ENCODE peak calls at places on chromosomes 5 and 9, in six cellular contexts. D is CD8-positive, alpha-beta T cell; A is dorsolateral prefrontal cortex; F is fibroblast of lung; P is epithelial cell of esophagus; U is Calu3. Z is an unnamed sample.

GRCh38 chr9:113293285-113293874 is 9.8 kb downstream of the RNF183 start:
- DNase-seq in D (no peak), A (no peak), F (no peak), P (no peak), U (no peak), Z (no peak)

GRCh38 chr9:32571969-32572899 is 725 bp downstream of the NDUFB6 start:
- DNase-seq in D (peak), A (peak), F (peak), P (peak), U (peak), Z (no peak)

GRCh38 chr9:126057869-126058467 is 268.7 kb upstream of the MVB12B start:
- DNase-seq in D (no peak), A (no peak), F (no peak), P (no peak), U (no peak), Z (no peak)

GRCh38 chr5:67203701-67204074 is 7.1 kb upstream of the CD180 start:
- DNase-seq in D (no peak), A (no peak), F (peak), P (no peak), U (no peak), Z (no peak)

GRCh38 chr9:109449036-109449798 is 48.9 kb downstream of the PTPN3 start:
- DNase-seq in D (no peak), A (no peak), F (no peak), P (peak), U (no peak), Z (no peak)

GRCh38 chr5:24407486-24407885 is 237.3 kb downstream of the CDH10 start:
- DNase-seq in D (no peak), A (no peak), F (no peak), P (no peak), U (no peak), Z (no peak)

GRCh38 chr9:72396247-72397091 is 31.5 kb upstream of the ZFAND5 start:
- DNase-seq in D (no peak), A (no peak), F (peak), P (peak), U (no peak), Z (no peak)

GRCh38 chr9:106945727-106946690 is 83.0 kb downstream of the ZNF462 start:
- DNase-seq in D (no peak), A (no peak), F (peak), P (peak), U (no peak), Z (no peak)

GRCh38 chr9:133459476-133460404 is at the start of gene CACFD1:
- DNase-seq in D (peak), A (peak), F (peak), P (peak), U (peak), Z (peak)

GRCh38 chr5:141848771-141849370 is 29.3 kb downstream of the PCDH1 start:
- DNase-seq in D (no peak), A (no peak), F (peak), P (peak), U (peak), Z (no peak)

GRCh38 chr5:53161876-53162275 is 52.3 kb upstream of the MOCS2 start:
- DNase-seq in D (no peak), A (no peak), F (peak), P (peak), U (no peak), Z (no peak)

GRCh38 chr9:112084334-112084733 is 90.8 kb downstream of the SUSD1 start:
- DNase-seq in D (no peak), A (no peak), F (no peak), P (no peak), U (no peak), Z (no peak)

GRCh38 chr9:112081918-112082729 is 93.0 kb downstream of the SUSD1 start:
- DNase-seq in D (no peak), A (no peak), F (no peak), P (no peak), U (no peak), Z (no peak)

GRCh38 chr9:112086627-112087026 is 88.5 kb downstream of the SUSD1 start:
- DNase-seq in D (no peak), A (no peak), F (peak), P (peak), U (no peak), Z (no peak)

GRCh38 chr9:112087506-112087905 is 87.6 kb downstream of the SUSD1 start:
- DNase-seq in D (no peak), A (no peak), F (no peak), P (no peak), U (no peak), Z (no peak)

GRCh38 chr9:112084907-112085306 is 90.2 kb downstream of the SUSD1 start:
- DNase-seq in D (no peak), A (no peak), F (no peak), P (no peak), U (no peak), Z (no peak)
- TF ChIP-seq CTCF in D (no peak), A (no peak), F (no peak), P (no peak), U (no peak), Z (no peak)

DNA sequence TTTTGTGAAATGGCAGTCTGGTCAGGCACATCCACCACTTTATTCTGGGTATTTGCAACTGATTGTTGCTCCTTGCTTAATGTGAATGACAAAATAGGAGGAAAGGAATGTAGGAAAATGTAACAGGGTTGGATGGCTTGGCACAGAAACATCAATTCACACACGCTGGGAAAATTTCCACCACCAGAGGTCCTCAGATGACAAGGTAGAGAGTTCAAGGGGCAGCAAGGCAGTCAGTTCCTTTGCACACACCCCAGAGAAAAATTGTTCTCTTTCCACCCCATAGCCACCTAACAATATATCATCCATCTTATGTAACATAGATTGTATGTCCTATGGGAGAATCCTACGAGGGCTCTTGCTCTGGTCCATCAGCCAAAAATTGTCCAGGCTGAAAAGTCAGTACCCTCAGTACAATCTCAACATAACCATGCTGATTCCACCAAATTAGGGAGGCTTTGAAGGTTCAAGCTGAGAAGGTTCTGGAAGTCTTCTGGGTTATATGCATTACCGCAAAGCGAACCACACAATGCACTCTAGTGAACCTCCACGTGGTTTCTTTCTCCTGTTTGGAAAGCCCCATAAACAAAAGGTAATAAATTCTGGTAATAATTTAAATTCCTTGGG is 42.1 kb upstream of the AGXT2 start:
- DNase-seq in D (peak), A (peak), F (peak), P (peak), U (peak), Z (no peak)
- TF ChIP-seq CTCF in D (peak), A (peak), F (peak), P (peak), U (peak), Z (peak)

GRCh38 chr9:135960328-135961276 is 571 bp downstream of the UBAC1 start:
- DNase-seq in D (no peak), A (peak), F (no peak), P (no peak), U (no peak), Z (no peak)
- TF ChIP-seq CTCF in D (no peak), A (no peak), F (no peak), P (no peak), U (no peak), Z (no peak)

DNA sequence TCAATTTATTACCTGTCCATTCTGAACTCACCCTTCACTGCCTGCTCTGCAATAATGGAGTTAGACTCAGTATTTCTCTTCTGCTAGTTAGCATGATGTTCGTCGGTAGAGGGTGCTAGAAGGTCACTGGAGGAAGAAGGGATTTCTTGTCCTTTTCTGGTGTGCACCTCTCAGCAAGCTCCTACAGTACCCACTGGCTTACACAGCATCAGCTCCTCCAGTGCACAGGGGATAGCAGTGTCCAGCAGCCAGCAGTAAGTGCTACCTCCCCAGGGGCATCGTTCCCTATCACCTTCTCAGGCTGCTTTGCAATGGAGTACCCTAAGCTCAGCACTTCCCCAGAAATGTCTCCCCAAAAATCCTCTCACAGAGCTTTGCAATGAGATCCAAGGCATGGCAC is 45.9 kb upstream of the APC start:
- DNase-seq in D (no peak), A (no peak), F (no peak), P (peak), U (peak), Z (no peak)
- TF ChIP-seq CTCF in D (no peak), A (no peak), F (no peak), P (peak), U (peak), Z (peak)

GRCh38 chr5:5371943-5372342 is 50.5 kb upstream of the ICE1 start:
- DNase-seq in D (no peak), A (no peak), F (no peak), P (no peak), U (no peak), Z (no peak)

GRCh38 chr5:5372930-5373329 is 49.5 kb upstream of the ICE1 start:
- DNase-seq in D (no peak), A (no peak), F (no peak), P (no peak), U (no peak), Z (no peak)

GRCh38 chr5:5371005-5371404 is 51.5 kb upstream of the ICE1 start:
- DNase-seq in D (no peak), A (no peak), F (no peak), P (no peak), U (no peak), Z (no peak)

GRCh38 chr5:5373351-5374033 is 49.0 kb upstream of the ICE1 start:
- DNase-seq in D (no peak), A (no peak), F (peak), P (no peak), U (no peak), Z (no peak)

DNA sequence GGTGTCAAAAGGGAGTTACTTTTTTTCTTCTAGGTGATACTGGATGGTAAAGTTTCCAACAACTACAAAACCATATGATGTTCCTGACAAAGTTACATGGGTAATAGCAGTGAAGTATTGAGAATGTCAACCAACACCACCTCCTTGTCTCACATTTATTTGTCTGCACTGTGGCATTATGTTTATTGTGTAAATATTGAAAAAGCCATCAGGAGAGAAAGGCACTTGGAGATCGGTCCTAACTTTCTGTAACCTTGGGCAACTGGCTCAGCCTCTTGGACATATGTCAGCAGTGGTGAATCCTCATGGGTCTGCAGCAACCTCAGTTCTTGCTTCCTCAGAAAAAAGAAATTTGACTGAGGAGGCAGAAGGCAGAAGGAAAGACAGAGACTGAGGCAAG is 50.0 kb upstream of the ICE1 start:
- DNase-seq in D (no peak), A (no peak), F (no peak), P (no peak), U (no peak), Z (no peak)
- TF ChIP-seq CTCF in D (no peak), A (no peak), F (no peak), P (no peak), U (no peak), Z (no peak)

DNA sequence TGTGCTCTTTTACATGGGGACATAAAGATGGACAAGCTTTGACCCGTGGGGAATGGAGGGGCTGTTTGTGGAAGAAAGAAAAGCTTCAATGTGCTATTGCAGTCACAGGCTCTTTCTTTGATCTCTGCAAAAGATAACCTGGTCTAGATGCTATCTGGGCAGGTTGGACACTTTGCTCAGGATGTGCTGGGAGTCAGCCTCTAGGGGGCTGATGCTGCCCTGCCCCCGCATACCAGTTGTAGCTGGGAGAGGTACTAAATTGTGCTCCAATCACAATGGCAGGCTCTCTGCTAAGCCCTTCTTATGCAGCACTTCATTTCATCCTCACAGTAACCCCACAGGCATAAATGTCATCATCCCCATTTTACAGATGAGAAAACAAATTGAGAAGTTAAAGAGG is 67.2 kb downstream of the PSD2 start:
- DNase-seq in D (no peak), A (no peak), F (no peak), P (no peak), U (no peak), Z (no peak)
- TF ChIP-seq CTCF in D (no peak), A (no peak), F (no peak), P (no peak), U (no peak), Z (peak)

GRCh38 chr5:94911285-94911684 is 292.8 kb downstream of the SLF1 start:
- DNase-seq in D (no peak), A (no peak), F (no peak), P (no peak), U (no peak), Z (no peak)

GRCh38 chr5:94903719-94904118 is 285.2 kb downstream of the SLF1 start:
- DNase-seq in D (no peak), A (no peak), F (no peak), P (no peak), U (no peak), Z (no peak)

GRCh38 chr5:94906750-94907149 is 288.3 kb downstream of the SLF1 start:
- DNase-seq in D (no peak), A (no peak), F (no peak), P (no peak), U (no peak), Z (no peak)

DNA sequence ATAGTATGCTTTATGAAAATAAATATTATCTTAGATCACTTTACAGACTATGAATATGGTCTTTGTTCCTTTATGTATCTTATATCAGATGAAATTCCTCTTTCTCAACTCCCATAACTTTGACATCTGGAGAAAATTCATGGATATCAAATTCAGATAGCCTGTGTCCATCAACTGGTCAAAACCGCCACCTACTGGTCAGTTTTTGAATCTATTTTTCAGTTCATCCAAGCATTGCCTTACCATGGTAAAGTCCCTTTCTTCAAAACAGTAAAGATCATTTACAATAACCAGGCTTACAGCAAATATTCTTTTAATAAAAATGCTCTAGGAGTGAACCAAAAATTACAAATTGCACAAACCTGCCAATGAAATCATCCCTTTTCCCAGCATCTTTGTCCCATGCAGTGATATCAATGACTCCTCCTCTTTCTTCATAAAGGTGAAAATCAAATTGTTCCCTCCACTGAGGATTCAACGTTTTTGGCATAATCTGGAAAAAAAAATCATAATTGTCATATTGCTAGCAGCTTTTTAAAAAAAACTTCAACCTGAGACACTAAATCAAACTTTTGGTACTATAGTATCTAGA is 290.5 kb downstream of the SLF1 start:
- DNase-seq in D (no peak), A (no peak), F (peak), P (peak), U (peak), Z (no peak)
- TF ChIP-seq CTCF in D (peak), A (peak), F (peak), P (peak), U (peak), Z (peak)

DNA sequence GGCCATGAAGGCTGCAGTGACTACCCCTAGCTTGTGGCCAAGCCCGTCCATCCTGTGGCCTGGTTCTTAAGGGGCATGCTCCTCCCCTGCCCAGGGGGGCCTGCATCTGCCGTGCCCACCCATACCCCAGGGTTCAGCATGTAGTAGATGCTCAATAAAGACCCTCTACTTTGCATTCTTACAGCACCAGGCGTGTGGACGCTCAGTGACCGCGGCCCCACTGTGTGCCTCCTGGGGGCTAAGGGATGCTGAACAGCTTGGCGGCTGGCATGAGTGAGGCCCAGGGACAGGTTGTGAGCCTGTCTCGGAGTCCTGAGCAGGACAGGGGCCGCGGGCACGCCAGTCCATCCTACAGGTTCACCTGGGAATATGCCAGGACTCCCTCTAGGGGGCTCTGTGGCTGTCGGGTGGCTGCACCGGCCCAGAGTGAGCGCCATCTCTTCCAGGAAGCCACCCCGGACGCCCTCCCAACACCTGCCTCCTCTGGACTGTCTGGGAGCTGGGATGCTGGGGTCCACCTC is 9.1 kb downstream of the NOTCH1 start:
- DNase-seq in D (no peak), A (no peak), F (no peak), P (no peak), U (no peak), Z (no peak)
- TF ChIP-seq CTCF in D (no peak), A (no peak), F (no peak), P (no peak), U (no peak), Z (no peak)

DNA sequence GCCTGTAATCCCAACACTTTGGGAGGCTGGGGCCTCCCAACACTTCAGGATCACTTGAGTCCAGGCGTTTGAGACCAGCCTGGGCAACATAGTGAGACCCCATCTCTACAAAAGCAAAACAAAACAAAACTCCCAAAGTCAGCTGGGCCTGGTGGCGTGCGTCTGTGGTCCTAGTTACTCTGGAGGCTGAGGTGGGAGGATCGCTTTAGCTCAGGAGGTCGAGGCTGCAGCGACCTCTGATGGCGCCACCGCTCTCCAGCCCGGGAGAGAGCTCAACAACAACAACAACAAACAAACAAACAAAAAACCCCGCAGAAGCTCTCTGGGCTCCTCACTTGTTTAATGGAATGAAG is 528 bp downstream of the ACOT12 start:
- DNase-seq in D (no peak), A (no peak), F (no peak), P (no peak), U (no peak), Z (no peak)
- TF ChIP-seq CTCF in D (no peak), A (no peak), F (peak), P (peak), U (no peak), Z (no peak)

GRCh38 chr9:131697097-131697496 is 42.8 kb downstream of the RAPGEF1 start:
- DNase-seq in D (no peak), A (no peak), F (peak), P (no peak), U (no peak), Z (no peak)
- TF ChIP-seq CTCF in D (no peak), A (no peak), F (peak), P (no peak), U (no peak), Z (no peak)

Z was measured in type B pancreatic cell.